ENCODE peak calls at places on chromosomes 13 and 19, in four cellular contexts. T is body of pancreas, B is cardiac muscle cell, O is AG04449. Z is an unnamed sample.

GRCh38 chr13:44437356-44438233 is 64.0 kb downstream of the SERP2 start:
- DNase-seq in O (peak), B (peak), T (no peak), Z (no peak)

GRCh38 chr13:50531917-50532899 is 311.3 kb downstream of the DLEU7 start:
- DNase-seq in T (no peak), B (no peak), O (no peak), Z (no peak)

GRCh38 chr19:18291590-18292459 is 10.4 kb upstream of the JUND start:
- DNase-seq in O (no peak), T (peak), B (peak), Z (peak)

GRCh38 chr19:47152632-47153031 is 22.0 kb downstream of the SAE1 start:
- DNase-seq in O (no peak), T (no peak), B (no peak), Z (no peak)

GRCh38 chr19:38839816-38840582 is 8.4 kb upstream of the ECH1 start:
- DNase-seq in O (no peak), B (no peak), T (no peak), Z (no peak)

GRCh38 chr13:89763011-89763410 is 1584.5 kb upstream of the MIR17HG start:
- DNase-seq in B (no peak), O (no peak), T (no peak), Z (no peak)

GRCh38 chr13:44930907-44931676 is 58.2 kb downstream of the NUFIP1 start:
- DNase-seq in B (no peak), T (no peak), O (no peak), Z (peak)

GRCh38 chr19:50931023-50931422 is 19.8 kb upstream of the KLK4 start:
- DNase-seq in B (no peak), T (no peak), O (no peak), Z (no peak)

GRCh38 chr19:43527860-43528622 is 1.0 kb upstream of the ETHE1 start:
- DNase-seq in O (no peak), B (no peak), T (peak), Z (no peak)

GRCh38 chr13:33348366-33348765 is 62.8 kb upstream of the STARD13 start:
- DNase-seq in O (no peak), T (no peak), B (no peak), Z (no peak)

GRCh38 chr13:24228852-24229458 is 68.4 kb downstream of the SPATA13 start:
- DNase-seq in O (no peak), T (peak), B (peak), Z (no peak)

GRCh38 chr13:106033634-106034033 is 501.8 kb downstream of the EFNB2 start:
- DNase-seq in O (peak), T (no peak), B (no peak), Z (no peak)

GRCh38 chr13:106573279-106573831 is 5.4 kb upstream of the ARGLU1 start:
- DNase-seq in T (no peak), O (no peak), B (no peak), Z (no peak)

GRCh38 chr13:24264976-24265375 is 44.4 kb upstream of the C1QTNF9 start:
- DNase-seq in T (no peak), B (no peak), O (no peak), Z (no peak)

GRCh38 chr19:44749318-44749717 is 810 bp downstream of the BCL3 start:
- DNase-seq in T (no peak), O (no peak), B (no peak), Z (no peak)

GRCh38 chr13:57314897-57315520 is 148.0 kb downstream of the PRR20E start:
- DNase-seq in B (no peak), O (no peak), T (no peak), Z (no peak)

GRCh38 chr13:110471833-110472162 is 89.7 kb downstream of the RAB20 start:
- DNase-seq in O (no peak), B (no peak), T (no peak), Z (no peak)

GRCh38 chr13:39215971-39216370 is 177.7 kb downstream of the NHLRC3 start:
- DNase-seq in B (no peak), O (no peak), T (no peak), Z (no peak)

GRCh38 chr13:36736119-36736726 is 62.4 kb downstream of the SERTM1 start:
- DNase-seq in T (peak), O (peak), B (peak), Z (peak)

GRCh38 chr19:7748756-7749155 is 1.4 kb upstream of the CD209 start:
- DNase-seq in O (no peak), B (no peak), T (no peak), Z (no peak)

GRCh38 chr19:21581646-21582045 is 76.2 kb downstream of the ZNF429 start:
- DNase-seq in B (no peak), T (peak), O (no peak), Z (no peak)

GRCh38 chr19:42370068-42370520 is 20.0 kb downstream of the CNFN start:
- DNase-seq in B (no peak), T (no peak), O (no peak), Z (no peak)

GRCh38 chr19:49558591-49558990 is 21.8 kb downstream of the NOSIP start:
- DNase-seq in B (no peak), T (no peak), O (no peak), Z (no peak)

GRCh38 chr13:33828431-33829129 is 10.6 kb downstream of the RFC3 start:
- DNase-seq in T (no peak), B (no peak), O (no peak), Z (no peak)

GRCh38 chr19:719081-719512 is 10.4 kb downstream of the PALM start:
- DNase-seq in B (no peak), O (no peak), T (no peak), Z (no peak)

GRCh38 chr13:74761794-74762193 is 627.6 kb upstream of the KLF12 start:
- DNase-seq in B (no peak), T (no peak), O (peak), Z (no peak)

GRCh38 chr13:40780822-40781401 is 8.5 kb upstream of the SLC25A15 start:
- DNase-seq in O (no peak), B (no peak), T (no peak), Z (no peak)
- TF ChIP-seq CTCF in O (peak), B (no peak), T (no peak), Z (no peak)

DNA sequence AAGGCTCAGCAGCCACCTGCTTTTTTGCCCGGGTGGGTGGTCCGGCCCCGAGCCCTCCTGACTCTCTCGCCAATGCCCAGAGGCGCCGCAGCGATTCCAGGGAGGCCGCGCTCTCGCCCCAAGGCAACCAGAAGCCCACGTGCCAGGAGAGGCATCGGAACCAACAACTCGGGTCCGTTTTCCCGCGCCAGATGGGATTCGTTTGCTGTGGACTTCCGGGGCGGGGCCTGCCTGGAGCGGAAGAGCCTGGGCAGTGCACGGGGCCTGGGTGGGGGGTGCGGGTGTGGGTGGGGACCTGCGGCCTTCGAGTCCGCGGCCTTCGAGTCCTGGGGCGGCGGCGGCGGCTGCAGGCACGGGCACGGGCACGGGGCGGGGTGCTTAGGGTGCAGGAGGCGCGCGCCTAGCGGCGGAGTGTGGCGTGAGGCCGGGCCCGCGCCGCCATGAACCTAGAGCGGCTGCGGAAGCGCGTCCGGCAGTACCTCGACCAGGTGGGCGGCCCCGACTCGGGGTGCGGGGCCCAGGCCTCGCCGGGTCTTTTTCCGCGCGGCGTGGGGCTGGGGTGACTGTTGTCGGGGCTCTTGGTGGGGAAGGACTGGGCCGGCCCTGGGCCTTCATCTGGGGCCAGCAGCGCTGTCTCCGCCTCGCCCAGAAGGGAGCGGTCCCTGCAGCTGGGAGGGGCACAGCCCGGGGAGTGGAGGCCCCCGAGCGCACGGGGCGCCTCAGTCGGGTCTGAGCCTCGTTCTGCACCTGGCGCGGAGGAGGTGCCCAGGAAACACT is at the start of gene CDC16:
- DNase-seq in B (peak), O (peak), T (peak), Z (peak)
- TF ChIP-seq CTCF in B (no peak), O (peak), T (peak), Z (peak)

DNA sequence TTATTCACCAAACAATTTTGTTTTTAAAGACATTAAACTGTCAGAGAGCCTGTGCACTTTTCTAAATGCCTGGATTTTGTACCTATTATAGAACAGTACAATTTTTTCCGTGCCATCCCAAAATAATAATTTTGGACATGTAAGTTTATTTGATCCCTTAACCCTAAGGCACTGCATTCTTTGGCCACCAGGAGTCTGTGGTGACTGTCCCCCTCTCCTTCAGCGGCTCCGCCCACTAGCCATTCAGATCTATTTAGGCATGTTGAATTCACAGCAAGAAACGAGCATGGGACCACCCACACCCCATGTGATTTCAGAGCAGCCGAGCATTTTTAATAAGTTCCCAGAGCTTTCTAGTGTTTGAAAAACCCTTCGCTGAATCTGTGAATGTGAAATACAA is 567.5 kb downstream of the MYO16 start:
- DNase-seq in B (peak), O (no peak), T (no peak), Z (peak)
- TF ChIP-seq CTCF in B (no peak), O (no peak), T (peak), Z (peak)

GRCh38 chr19:12137541-12137940 is 2.6 kb downstream of the ZNF20 start:
- DNase-seq in T (no peak), B (no peak), O (no peak), Z (no peak)
- TF ChIP-seq CTCF in T (peak), B (no peak), O (no peak), Z (no peak)

GRCh38 chr19:34261335-34262109 is 7.2 kb downstream of the GARRE1 start:
- DNase-seq in T (no peak), O (no peak), B (peak), Z (no peak)

GRCh38 chr19:34257559-34257924 is 3.2 kb downstream of the GARRE1 start:
- DNase-seq in T (no peak), O (no peak), B (no peak), Z (no peak)

GRCh38 chr19:34260771-34261173 is 6.4 kb downstream of the GARRE1 start:
- DNase-seq in B (peak), T (no peak), O (no peak), Z (peak)

GRCh38 chr19:34256835-34257558 is 2.6 kb downstream of the GARRE1 start:
- DNase-seq in B (no peak), T (no peak), O (no peak), Z (no peak)

DNA sequence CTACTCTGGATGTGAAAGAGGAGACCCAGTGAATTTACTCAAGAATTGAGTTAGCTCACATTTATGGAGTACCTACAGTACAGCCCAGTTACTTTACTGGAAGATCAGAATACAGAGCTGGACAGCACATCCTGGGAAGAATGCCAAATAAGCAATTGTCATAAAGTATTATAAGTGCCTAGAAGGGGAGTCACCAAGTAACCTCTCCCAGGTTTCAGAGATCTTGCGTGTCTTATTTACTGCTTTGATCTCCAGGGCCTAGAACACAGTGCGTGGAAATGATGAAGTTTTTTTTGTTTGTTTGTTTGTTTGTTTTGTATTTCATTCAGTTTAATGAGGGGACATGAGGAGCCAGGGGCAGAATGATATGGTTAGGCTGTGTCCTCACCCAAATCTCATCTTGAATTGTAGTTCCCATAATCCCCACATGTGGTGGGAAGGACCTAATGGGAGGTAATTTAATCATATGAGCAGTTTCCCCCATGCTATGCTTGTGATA is 5.1 kb downstream of the GARRE1 start:
- DNase-seq in T (no peak), O (no peak), B (no peak), Z (no peak)
- TF ChIP-seq CTCF in T (no peak), O (no peak), B (no peak), Z (no peak)

GRCh38 chr13:46006688-46007452 is 45.7 kb downstream of the ZC3H13 start:
- DNase-seq in O (no peak), T (no peak), B (no peak), Z (no peak)

GRCh38 chr13:46008631-46009030 is 43.9 kb downstream of the ZC3H13 start:
- DNase-seq in T (no peak), O (no peak), B (no peak), Z (no peak)

GRCh38 chr13:46012404-46012803 is 40.1 kb downstream of the ZC3H13 start:
- DNase-seq in O (no peak), T (no peak), B (no peak), Z (no peak)

GRCh38 chr13:46015374-46015773 is 37.2 kb downstream of the ZC3H13 start:
- DNase-seq in O (no peak), T (no peak), B (no peak), Z (no peak)

DNA sequence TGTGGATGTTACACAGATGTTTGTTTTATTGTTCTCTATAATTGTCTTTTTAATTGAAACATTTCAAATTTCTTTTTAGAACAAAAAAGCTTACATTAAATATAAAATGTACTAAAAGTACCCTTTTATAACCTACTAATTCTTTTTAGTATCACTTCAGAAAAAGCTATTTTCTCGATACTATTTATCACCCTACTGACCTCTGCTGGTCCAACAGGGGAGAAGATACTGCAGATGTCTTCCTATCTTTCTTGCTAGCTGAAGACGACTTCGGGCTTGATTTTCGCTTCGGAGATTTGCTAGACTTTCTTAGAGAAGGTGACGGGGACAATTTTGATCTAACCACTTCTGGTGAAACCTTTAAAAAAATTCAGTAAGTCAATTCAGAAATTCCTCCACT is 42.4 kb downstream of the ZC3H13 start:
- DNase-seq in B (no peak), T (no peak), O (no peak), Z (no peak)
- TF ChIP-seq CTCF in B (peak), T (no peak), O (peak), Z (peak)